ENCODE peak calls at places on chromosomes 6 and 20, in five cellular contexts. N is colonic mucosa, C is IMR-90, V is fibroblast of lung, Q is mesendoderm. D is an unnamed sample. For H3K36me3, the result is how much of the 10 kb centered on the place peaks cover.

GRCh38 chr20:63183422-63184146 is 32.3 kb downstream of the YTHDF1 start:
- DNase-seq in V (no peak), Q (peak), N (peak), C (no peak), D (peak)

GRCh38 chr20:23532533-23532932 is 35.8 kb downstream of the CST9L start:
- DNase-seq in Q (no peak), V (no peak), C (no peak), N (no peak), D (no peak)

GRCh38 chr20:25573288-25574251 is 11.8 kb downstream of the NINL start:
- DNase-seq in Q (no peak), V (peak), C (peak), N (no peak), D (no peak)

GRCh38 chr6:141158740-141159139 is 974.0 kb upstream of the GJE1 start:
- DNase-seq in C (no peak), Q (no peak), N (no peak), V (no peak), D (no peak)

GRCh38 chr20:2042400-2042799 is 48.5 kb upstream of the PDYN start:
- DNase-seq in Q (no peak), C (peak), N (no peak), V (peak), D (no peak)

GRCh38 chr6:57075092-57075491 is 14.9 kb upstream of the ZNF451 start:
- DNase-seq in C (peak), N (no peak), V (no peak), Q (no peak), D (no peak)

GRCh38 chr20:63290136-63290676 is 2.8 kb upstream of the COL20A1 start:
- DNase-seq in V (no peak), Q (no peak), N (no peak), C (no peak), D (no peak)

GRCh38 chr6:132320007-132320406 is 81.3 kb downstream of the MOXD1 start:
- DNase-seq in N (no peak), Q (no peak), C (peak), V (peak), D (no peak)

GRCh38 chr6:49462071-49462470 is 982 bp downstream of the MMUT start:
- DNase-seq in Q (no peak), C (peak), N (no peak), V (peak), D (no peak)

GRCh38 chr6:109229536-109229935 is 134.2 kb downstream of the CEP57L1 start:
- DNase-seq in Q (no peak), C (no peak), N (peak), V (no peak), D (no peak)

GRCh38 chr6:74408844-74409243 is 712.8 kb downstream of the CD109 start:
- DNase-seq in Q (no peak), V (peak), N (no peak), C (peak), D (no peak)

GRCh38 chr20:21303872-21304586 is 898 bp downstream of the XRN2 start:
- DNase-seq in N (no peak), V (no peak), C (peak), Q (no peak), D (no peak)

GRCh38 chr20:4195499-4195898 is 180.1 kb upstream of the RNF24 start:
- DNase-seq in N (no peak), C (peak), Q (peak), V (no peak), D (peak)

GRCh38 chr6:3398165-3398562 is 58.7 kb downstream of the SLC22A23 start:
- DNase-seq in C (no peak), V (no peak), Q (no peak), N (no peak), D (no peak)

GRCh38 chr6:54291146-54291545 is 17.1 kb upstream of the TINAG start:
- DNase-seq in V (peak), Q (peak), N (no peak), C (peak), D (no peak)

GRCh38 chr20:63431944-63432343 is 40.5 kb downstream of the KCNQ2 start:
- DNase-seq in C (no peak), V (no peak), N (no peak), Q (peak), D (no peak)

GRCh38 chr20:32079655-32080109 is 27.6 kb downstream of the HCK start:
- DNase-seq in V (no peak), N (no peak), Q (peak), C (no peak), D (no peak)

GRCh38 chr6:118785601-118786000 is 108.4 kb upstream of the ASF1A start:
- DNase-seq in V (no peak), C (no peak), N (no peak), Q (no peak), D (no peak)

GRCh38 chr6:301526-301925 is 9.2 kb downstream of the DUSP22 start:
- DNase-seq in V (no peak), C (no peak), N (no peak), Q (no peak), D (no peak)

GRCh38 chr6:35050291-35050987 is 90.7 kb downstream of the TCP11 start:
- DNase-seq in Q (no peak), V (no peak), N (no peak), C (no peak), D (no peak)

GRCh38 chr20:59672576-59672975 is 68.2 kb downstream of the PHACTR3 start:
- DNase-seq in V (no peak), Q (no peak), C (no peak), N (no peak), D (no peak)

GRCh38 chr20:3980260-3981131 is 34.9 kb downstream of the RNF24 start:
- DNase-seq in Q (peak), N (no peak), C (peak), V (peak), D (no peak)

GRCh38 chr6:35262596-35262995 is 3.1 kb downstream of the ZNF76 start:
- DNase-seq in V (no peak), Q (no peak), N (no peak), C (peak), D (no peak)

GRCh38 chr6:45495404-45496084 is 117.8 kb upstream of the SUPT3H start:
- DNase-seq in C (no peak), V (no peak), N (no peak), Q (peak), D (no peak)

GRCh38 chr6:135221505-135221904 is 40.4 kb downstream of the MYB start:
- DNase-seq in C (no peak), Q (no peak), V (no peak), N (no peak), D (no peak)

GRCh38 chr6:135226537-135226936 is 45.4 kb downstream of the MYB start:
- DNase-seq in Q (no peak), C (no peak), V (no peak), N (no peak), D (no peak)

GRCh38 chr6:135225911-135226310 is 44.8 kb downstream of the MYB start:
- DNase-seq in V (no peak), C (no peak), N (no peak), Q (no peak), D (no peak)

GRCh38 chr6:135222623-135223022 is 41.5 kb downstream of the MYB start:
- DNase-seq in V (no peak), Q (no peak), C (no peak), N (no peak), D (no peak)

DNA sequence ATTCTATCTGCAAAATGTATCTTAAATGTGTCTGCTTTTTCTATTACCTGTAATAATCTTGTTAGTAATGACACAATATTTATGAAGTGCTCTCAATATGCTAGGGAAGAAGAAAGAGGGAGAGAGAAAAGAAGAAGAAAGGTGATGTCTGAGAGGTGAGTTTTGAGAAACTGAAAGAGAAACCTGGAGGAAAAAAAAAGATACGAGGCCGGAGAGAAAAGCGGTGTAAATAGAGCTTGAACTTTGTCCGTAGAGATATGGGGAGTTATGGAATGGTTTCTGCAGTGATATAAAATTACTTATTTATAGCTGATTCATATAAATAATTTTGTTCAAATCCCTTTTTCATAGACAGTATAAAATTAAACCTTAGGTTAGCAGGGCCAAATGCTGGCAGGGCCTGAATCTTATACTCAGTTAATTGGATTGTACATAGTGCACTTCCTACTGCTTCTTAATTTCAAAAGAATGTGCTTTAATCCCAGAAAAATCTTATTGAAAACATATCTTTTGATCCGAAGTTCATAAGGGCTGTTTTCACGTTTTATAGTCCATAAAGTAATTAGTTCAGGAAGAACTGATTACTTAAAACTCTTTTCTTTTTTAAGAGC is 43.0 kb downstream of the MYB start:
- DNase-seq in V (no peak), C (no peak), Q (no peak), N (no peak), D (no peak)
- H3K9ac ChIP-seq in V (no peak), C (no peak), Q (no peak), N (peak), D (no peak)

GRCh38 chr6:111274593-111275217 is 187.4 kb downstream of the SLC16A10 start:
- DNase-seq in Q (no peak), N (no peak), V (no peak), C (no peak), D (no peak)

GRCh38 chr6:111265842-111266241 is 178.5 kb downstream of the SLC16A10 start:
- DNase-seq in N (no peak), Q (no peak), C (peak), V (peak), D (no peak)

GRCh38 chr6:111270121-111270520 is 182.8 kb downstream of the SLC16A10 start:
- DNase-seq in Q (no peak), N (no peak), C (no peak), V (no peak), D (no peak)

GRCh38 chr6:111267764-111268333 is 180.5 kb downstream of the SLC16A10 start:
- DNase-seq in C (no peak), Q (no peak), V (no peak), N (no peak), D (no peak)

DNA sequence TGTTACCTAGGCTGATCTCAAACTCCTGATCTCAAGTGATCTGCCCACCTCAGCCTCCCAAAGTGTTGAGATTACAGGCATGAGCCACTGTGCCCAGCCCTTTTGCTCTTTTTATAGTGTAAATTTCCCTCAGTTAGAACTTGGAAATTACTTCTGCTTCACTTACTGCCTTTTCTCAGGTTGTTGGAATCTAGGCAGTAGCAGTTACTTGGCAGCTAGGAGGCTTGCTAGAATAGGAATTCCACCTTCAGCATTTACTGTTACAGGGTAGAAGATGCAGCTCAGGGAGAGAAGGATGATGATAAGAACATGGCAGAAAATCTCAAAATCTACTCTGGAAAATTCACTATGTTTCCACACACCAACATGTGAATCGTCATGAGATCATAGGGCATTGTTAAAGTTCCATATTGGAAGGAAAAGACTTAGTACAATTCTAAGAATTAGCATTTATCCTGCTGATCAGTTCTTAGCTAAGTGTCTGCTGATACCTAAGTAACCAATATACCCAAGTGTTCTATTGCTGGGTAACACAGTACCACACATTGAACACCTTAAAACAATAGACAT is 182.2 kb downstream of the SLC16A10 start:
- DNase-seq in Q (no peak), N (no peak), V (peak), C (peak), D (peak)
- H3K36me3 ChIP-seq in Q (under half), N (under half), V (under half), C (under half), D (under half)

DNA sequence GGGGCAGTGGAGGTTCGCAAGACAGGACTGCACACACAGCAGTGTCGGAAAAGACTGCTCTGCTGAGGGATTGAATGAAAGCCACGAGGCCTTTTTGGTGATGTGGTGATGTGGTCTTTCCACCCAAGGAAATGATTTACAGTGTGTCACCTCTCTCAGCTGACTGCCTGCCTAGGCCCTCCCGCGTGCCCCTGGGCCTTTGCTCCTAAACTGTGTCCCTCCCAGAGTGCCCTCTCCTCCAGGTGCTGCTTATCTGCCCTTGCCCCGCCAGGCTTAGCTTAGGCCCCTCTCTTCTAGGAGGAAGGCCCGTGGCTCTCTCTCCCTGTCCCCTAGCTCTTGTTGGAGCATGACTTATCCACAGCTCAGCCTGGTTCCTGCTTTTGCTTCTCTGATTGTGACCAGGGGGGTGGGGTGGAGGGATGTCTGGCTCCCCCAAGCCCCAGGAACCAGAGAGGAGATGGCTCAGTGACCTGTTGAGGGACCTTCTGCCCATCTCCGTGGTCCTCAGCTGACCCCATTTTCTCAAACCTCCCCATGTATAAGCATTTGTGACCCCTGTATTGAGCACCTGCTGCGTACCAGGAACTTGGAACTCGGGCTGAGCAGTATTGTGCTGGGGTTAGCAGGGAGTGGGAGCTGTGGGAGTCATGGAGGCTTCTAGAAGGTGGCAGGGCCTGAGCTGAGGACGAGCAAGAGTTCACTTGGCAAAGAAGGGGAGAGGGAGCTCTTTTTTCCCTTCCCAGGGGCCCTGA is 2.1 kb downstream of the SRC start:
- DNase-seq in V (no peak), Q (no peak), C (no peak), N (no peak), D (no peak)
- H3K9ac ChIP-seq in V (no peak), Q (peak), C (no peak), N (peak), D (no peak)

DNA sequence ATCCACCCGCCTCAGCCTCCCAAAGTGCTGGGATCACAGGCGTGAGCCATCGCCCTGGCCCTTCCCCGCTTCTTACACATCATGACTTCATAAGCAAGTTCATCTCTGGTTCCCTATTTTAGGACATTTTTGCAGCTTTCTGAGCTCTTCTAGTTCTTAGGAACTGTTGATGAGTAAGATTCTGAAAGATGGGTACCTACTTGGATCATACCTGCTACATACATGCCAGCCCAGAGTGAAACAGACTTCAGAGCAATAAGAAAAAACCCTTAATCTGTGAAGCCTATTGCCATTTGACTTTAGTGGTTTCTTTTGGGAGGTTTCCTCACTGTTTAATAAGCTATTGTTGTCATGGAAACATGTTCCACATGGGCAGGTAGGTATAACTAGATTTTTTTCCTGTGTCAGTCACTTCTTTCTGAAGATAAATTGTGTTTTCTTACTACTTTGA is 27.9 kb upstream of the TMEM217 start:
- DNase-seq in V (no peak), N (no peak), C (no peak), Q (no peak), D (no peak)
- H3K36me3 ChIP-seq in V (under half), N (under half), C (under half), Q (under half), D (under half)

GRCh38 chr20:51692806-51693400 is 75.3 kb downstream of the ATP9A start:
- DNase-seq in N (no peak), Q (no peak), V (no peak), C (no peak), D (no peak)
- H3K9ac ChIP-seq in N (no peak), Q (no peak), V (no peak), C (no peak), D (no peak)

D was measured in neural progenitor cell.